ENCODE peak calls at places on chromosomes 5 and 9, in four cellular contexts. D, X, H and N are unnamed samples.
A peak's percentile ranks its signal among the peaks of the same experiment; 100 is the strongest.

GRCh38 chr5:33438996-33439395 is 1.8 kb upstream of the TARS1 start:
- DNase-seq in D (no peak), X (no peak), H (no peak), N (no peak)

GRCh38 chr9:6938447-6938846 is 180.7 kb downstream of the KDM4C start:
- DNase-seq in D (peak; percentile 52), X (peak; percentile 78), H (peak; percentile 86), N (peak; percentile 95)

GRCh38 chr9:28073278-28073677 is 500.0 kb upstream of the C9orf72 start:
- DNase-seq in D (no peak), X (peak; percentile 19), H (peak; percentile 72), N (peak; percentile 36)

GRCh38 chr5:74231697-74232096 is 408.8 kb downstream of the ENC1 start:
- DNase-seq in D (no peak), X (no peak), H (peak; percentile 64), N (no peak)

GRCh38 chr5:33423018-33423630 is 17.6 kb upstream of the TARS1 start:
- DNase-seq in D (peak; percentile 45), X (peak; percentile 16), H (peak; percentile 60), N (peak; percentile 73)

GRCh38 chr9:135332979-135333748 is 146.4 kb upstream of the PPP1R26 start:
- DNase-seq in D (no peak), X (no peak), H (no peak), N (no peak)

GRCh38 chr5:10563940-10564837 is at the start of gene ANKRD33B:
- DNase-seq in D (peak; percentile 92), X (peak; percentile 66), H (peak; percentile 79), N (peak; percentile 63)

GRCh38 chr9:84322830-84323229 is 17.7 kb downstream of the SLC28A3 start:
- DNase-seq in D (peak; percentile 55), X (peak; percentile 65), H (peak; percentile 47), N (peak; percentile 79)

GRCh38 chr5:43115968-43116367 is 4.7 kb upstream of the ZNF131 start:
- DNase-seq in D (no peak), X (no peak), H (no peak), N (no peak)

GRCh38 chr5:61575103-61575502 is 243.0 kb downstream of the ZSWIM6 start:
- DNase-seq in D (peak; percentile 83), X (peak; percentile 77), H (peak; percentile 69), N (peak; percentile 77)

GRCh38 chr5:154753792-154754191 is 1.4 kb upstream of the LARP1 start:
- DNase-seq in D (no peak), X (no peak), H (peak; percentile 98), N (peak; percentile 97)

GRCh38 chr9:83178717-83179116 is 115.8 kb upstream of the RASEF start:
- DNase-seq in D (no peak), X (no peak), H (no peak), N (no peak)

GRCh38 chr9:128249558-128249913 is 26.3 kb downstream of the GOLGA2 start:
- DNase-seq in D (no peak), X (no peak), H (no peak), N (no peak)

GRCh38 chr9:70400107-70400892 is 14.2 kb downstream of the KLF9 start:
- DNase-seq in D (no peak), X (no peak), H (no peak), N (no peak)

GRCh38 chr5:1865948-1866347 is 16.8 kb downstream of the IRX4 start:
- DNase-seq in D (no peak), X (no peak), H (no peak), N (no peak)

GRCh38 chr9:114140401-114140800 is 14.9 kb upstream of the COL27A1 start:
- DNase-seq in D (no peak), X (no peak), H (no peak), N (no peak)

GRCh38 chr9:36987891-36988290 is 46.2 kb downstream of the PAX5 start:
- DNase-seq in D (no peak), X (no peak), H (peak; percentile 46), N (peak; percentile 21)

GRCh38 chr9:93577940-93578682 is 1.7 kb downstream of the PHF2 start:
- DNase-seq in D (no peak), X (no peak), H (peak; percentile 56), N (no peak)

GRCh38 chr9:89477395-89477794 is 20.5 kb downstream of the SEMA4D start:
- DNase-seq in D (no peak), X (no peak), H (no peak), N (no peak)

GRCh38 chr9:99590879-99591278 is 230.8 kb upstream of the NR4A3 start:
- DNase-seq in D (no peak), X (no peak), H (no peak), N (no peak)

GRCh38 chr5:126921471-126922091 is 108.8 kb downstream of the MARCHF3 start:
- DNase-seq in D (no peak), X (no peak), H (no peak), N (no peak)

GRCh38 chr9:129182625-129183494 is 4.8 kb upstream of the IER5L start:
- DNase-seq in D (no peak), X (no peak), H (peak; percentile 54), N (no peak)

GRCh38 chr5:115785395-115786009 is 31.0 kb downstream of the CDO1 start:
- DNase-seq in D (no peak), X (no peak), H (peak; percentile 8), N (no peak)

GRCh38 chr9:120348951-120349429 is 231.0 kb downstream of the CDK5RAP2 start:
- DNase-seq in D (peak; percentile 62), X (peak; percentile 43), H (peak; percentile 69), N (peak; percentile 49)

GRCh38 chr9:33297455-33297854 is 7.1 kb downstream of the NFX1 start:
- DNase-seq in D (no peak), X (no peak), H (no peak), N (no peak)

GRCh38 chr5:73901045-73901444 is 275.0 kb downstream of the ARHGEF28 start:
- DNase-seq in D (no peak), X (peak; percentile 68), H (no peak), N (peak; percentile 86)

GRCh38 chr9:33229359-33230120 is 10.4 kb upstream of the SPINK4 start:
- DNase-seq in D (peak; percentile 18), X (no peak), H (no peak), N (no peak)

GRCh38 chr5:27048507-27048906 is 10.1 kb upstream of the CDH9 start:
- DNase-seq in D (no peak), X (no peak), H (no peak), N (no peak)

GRCh38 chr5:150766265-150766664 is 7.4 kb upstream of the DCTN4 start:
- DNase-seq in D (no peak), X (no peak), H (no peak), N (no peak)

GRCh38 chr5:112356178-112356956 is 62.7 kb downstream of the EPB41L4A start:
- DNase-seq in D (no peak), X (no peak), H (no peak), N (no peak)

GRCh38 chr5:121887727-121888126 is 36.0 kb downstream of the FTMT start:
- DNase-seq in D (no peak), X (peak; percentile 10), H (no peak), N (no peak)

GRCh38 chr9:96453625-96454024 is 3.7 kb downstream of the HABP4 start:
- DNase-seq in D (peak; percentile 35), X (peak; percentile 21), H (peak; percentile 79), N (peak; percentile 47)

GRCh38 chr9:37466037-37466709 is 923 bp upstream of the ZBTB5 start:
- DNase-seq in D (peak; percentile 56), X (peak; percentile 86), H (peak; percentile 94), N (no peak)

GRCh38 chr5:1525624-1525985 is 1.8 kb upstream of the LPCAT1 start:
- DNase-seq in D (no peak), X (no peak), H (no peak), N (no peak)

GRCh38 chr5:50667079-50667652 is 729 bp downstream of the PARP8 start:
- DNase-seq in D (no peak), X (peak; percentile 3), H (peak; percentile 75), N (peak; percentile 41)

GRCh38 chr9:97979778-97980478 is 3.2 kb upstream of the ANP32B start:
- DNase-seq in D (no peak), X (no peak), H (peak; percentile 7), N (no peak)

GRCh38 chr5:143418140-143418866 is 14.8 kb upstream of the NR3C1 start:
- DNase-seq in D (no peak), X (no peak), H (no peak), N (no peak)

GRCh38 chr5:57659889-57660288 is 177.3 kb upstream of the ACTBL2 start:
- DNase-seq in D (no peak), X (no peak), H (no peak), N (no peak)